ENCODE peak calls at places on chromosomes 13 and 19, in nine cellular contexts. One of them, this sample, is unnamed.

GRCh38 chr19:9835507-9835949 is 410 bp downstream of the PIN1 start:
- DNase-seq in stomach: no peak
- DNase-seq in tibial nerve: no peak
- DNase-seq in H1: no peak
- DNase-seq in K562: no peak
- DNase-seq in suprapubic skin: no peak
- DNase-seq in transverse colon: peak; percentile 20
- DNase-seq in GM12878: no peak
- DNase-seq in SK-N-SH: no peak
- DNase-seq in this sample: no peak

GRCh38 chr13:33347866-33348265 is 62.3 kb upstream of the STARD13 start:
- DNase-seq in SK-N-SH: no peak
- DNase-seq in transverse colon: no peak
- DNase-seq in stomach: no peak
- DNase-seq in K562: no peak
- DNase-seq in tibial nerve: no peak
- DNase-seq in GM12878: no peak
- DNase-seq in H1: no peak
- DNase-seq in suprapubic skin: no peak
- DNase-seq in this sample: no peak

GRCh38 chr13:76783798-76784197 is 102.4 kb downstream of the KCTD12 start:
- DNase-seq in suprapubic skin: no peak
- DNase-seq in stomach: no peak
- DNase-seq in tibial nerve: no peak
- DNase-seq in GM12878: no peak
- DNase-seq in H1: peak; percentile 3
- DNase-seq in SK-N-SH: no peak
- DNase-seq in K562: no peak
- DNase-seq in transverse colon: no peak
- DNase-seq in this sample: no peak

GRCh38 chr13:21777813-21778212 is 106.9 kb downstream of the FGF9 start:
- DNase-seq in tibial nerve: no peak
- DNase-seq in transverse colon: no peak
- DNase-seq in GM12878: no peak
- DNase-seq in stomach: no peak
- DNase-seq in suprapubic skin: no peak
- DNase-seq in H1: no peak
- DNase-seq in SK-N-SH: no peak
- DNase-seq in K562: no peak
- DNase-seq in this sample: no peak

GRCh38 chr13:29771247-29771646 is 79.2 kb downstream of the UBL3 start:
- DNase-seq in tibial nerve: no peak
- DNase-seq in H1: no peak
- DNase-seq in suprapubic skin: no peak
- DNase-seq in GM12878: no peak
- DNase-seq in SK-N-SH: peak; percentile 16
- DNase-seq in stomach: no peak
- DNase-seq in transverse colon: no peak
- DNase-seq in K562: no peak
- DNase-seq in this sample: no peak

GRCh38 chr13:93476175-93476574 is 249.6 kb downstream of the GPC6 start:
- DNase-seq in GM12878: no peak
- DNase-seq in suprapubic skin: no peak
- DNase-seq in stomach: no peak
- DNase-seq in H1: no peak
- DNase-seq in K562: no peak
- DNase-seq in tibial nerve: no peak
- DNase-seq in SK-N-SH: no peak
- DNase-seq in transverse colon: no peak
- DNase-seq in this sample: no peak

GRCh38 chr13:47564041-47564440 is 437.0 kb downstream of the SUCLA2 start:
- DNase-seq in K562: no peak
- DNase-seq in H1: peak; percentile 19
- DNase-seq in SK-N-SH: no peak
- DNase-seq in suprapubic skin: no peak
- DNase-seq in GM12878: no peak
- DNase-seq in stomach: no peak
- DNase-seq in transverse colon: no peak
- DNase-seq in tibial nerve: no peak
- DNase-seq in this sample: no peak

GRCh38 chr13:37598572-37598971 is at the start of gene POSTN:
- DNase-seq in GM12878: no peak
- DNase-seq in tibial nerve: no peak
- DNase-seq in SK-N-SH: no peak
- DNase-seq in stomach: no peak
- DNase-seq in transverse colon: no peak
- DNase-seq in H1: no peak
- DNase-seq in suprapubic skin: no peak
- DNase-seq in K562: no peak
- DNase-seq in this sample: no peak

GRCh38 chr19:49677232-49677881 is at the start of gene PRMT1:
- DNase-seq in tibial nerve: no peak
- DNase-seq in H1: no peak
- DNase-seq in K562: peak; percentile 85
- DNase-seq in stomach: no peak
- DNase-seq in transverse colon: peak; percentile 44
- DNase-seq in GM12878: no peak
- DNase-seq in SK-N-SH: peak; percentile 78
- DNase-seq in suprapubic skin: no peak
- DNase-seq in this sample: peak; percentile 60

GRCh38 chr13:41751277-41751676 is 209.6 kb downstream of the VWA8 start:
- DNase-seq in SK-N-SH: no peak
- DNase-seq in H1: no peak
- DNase-seq in tibial nerve: no peak
- DNase-seq in transverse colon: no peak
- DNase-seq in suprapubic skin: no peak
- DNase-seq in stomach: no peak
- DNase-seq in GM12878: no peak
- DNase-seq in K562: peak; percentile 33
- DNase-seq in this sample: peak; percentile 57

GRCh38 chr13:42066542-42066941 is 18.1 kb downstream of the DGKH start:
- DNase-seq in GM12878: no peak
- DNase-seq in transverse colon: no peak
- DNase-seq in tibial nerve: no peak
- DNase-seq in suprapubic skin: no peak
- DNase-seq in H1: no peak
- DNase-seq in SK-N-SH: no peak
- DNase-seq in stomach: no peak
- DNase-seq in K562: no peak
- DNase-seq in this sample: no peak

GRCh38 chr13:95494082-95494681 is 58.3 kb upstream of the CLDN10 start:
- DNase-seq in SK-N-SH: peak; percentile 62
- DNase-seq in K562: peak; percentile 59
- DNase-seq in H1: no peak
- DNase-seq in tibial nerve: no peak
- DNase-seq in transverse colon: no peak
- DNase-seq in GM12878: no peak
- DNase-seq in suprapubic skin: no peak
- DNase-seq in stomach: no peak
- DNase-seq in this sample: no peak

DNA sequence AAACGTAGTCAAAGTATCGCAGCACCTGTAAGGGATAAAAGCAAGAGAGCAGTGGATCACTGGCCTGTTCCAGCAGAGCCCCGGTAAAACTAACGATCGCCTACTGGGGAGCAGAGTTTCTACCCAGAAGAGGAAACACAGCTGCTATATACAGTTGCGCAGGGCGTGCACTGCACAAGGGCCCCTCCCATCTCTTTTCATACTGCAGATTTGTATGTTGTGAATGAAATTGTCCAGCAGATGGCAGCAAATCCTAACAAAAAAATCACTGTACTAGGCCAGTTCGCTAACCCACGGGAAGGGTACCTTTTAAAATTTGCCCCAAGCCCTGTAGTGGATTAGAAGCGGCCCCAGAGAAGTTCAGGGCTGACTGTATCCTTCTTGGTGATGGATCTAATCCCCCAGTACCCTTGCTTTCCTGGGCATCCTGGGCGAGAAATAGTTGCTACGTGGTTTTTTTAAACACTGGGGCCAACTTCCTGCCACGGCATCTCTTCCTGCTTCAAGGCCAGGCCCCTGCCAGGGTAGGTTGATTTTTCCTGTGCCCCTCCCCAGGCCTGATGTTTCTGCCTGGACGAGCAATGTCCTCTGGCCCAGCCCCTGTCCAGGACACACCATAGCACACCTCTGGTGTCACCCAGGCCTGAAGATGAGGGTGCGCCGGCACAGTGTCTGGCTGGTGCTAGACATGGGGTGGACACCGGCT is 127.0 kb downstream of the IER2 start:
- DNase-seq in K562: peak; percentile 80
- DNase-seq in suprapubic skin: no peak
- DNase-seq in SK-N-SH: peak; percentile 76
- DNase-seq in transverse colon: peak; percentile 58
- DNase-seq in GM12878: peak; percentile 71
- DNase-seq in tibial nerve: no peak
- DNase-seq in stomach: peak; percentile 55
- DNase-seq in H1: no peak
- DNase-seq in this sample: peak; percentile 18
- H3K27ac ChIP-seq in K562: no peak overlapping the region
- H3K27ac ChIP-seq in suprapubic skin: no peak overlapping the region
- H3K27ac ChIP-seq in SK-N-SH: no peak overlapping the region
- H3K27ac ChIP-seq in transverse colon: no peak overlapping the region
- H3K27ac ChIP-seq in GM12878: peak overlapping the region; percentile 24
- H3K27ac ChIP-seq in tibial nerve: no peak overlapping the region
- H3K27ac ChIP-seq in stomach: no peak overlapping the region
- H3K27ac ChIP-seq in H1: no peak overlapping the region
- H3K27ac ChIP-seq in this sample: no peak overlapping the region

GRCh38 chr13:107586216-107586615 is 629.1 kb downstream of the LIG4 start:
- DNase-seq in suprapubic skin: no peak
- DNase-seq in tibial nerve: no peak
- DNase-seq in stomach: no peak
- DNase-seq in K562: no peak
- DNase-seq in transverse colon: no peak
- DNase-seq in SK-N-SH: no peak
- DNase-seq in GM12878: no peak
- DNase-seq in H1: no peak
- DNase-seq in this sample: no peak

GRCh38 chr13:107581009-107581408 is 634.3 kb downstream of the LIG4 start:
- DNase-seq in GM12878: no peak
- DNase-seq in tibial nerve: no peak
- DNase-seq in K562: no peak
- DNase-seq in stomach: no peak
- DNase-seq in suprapubic skin: no peak
- DNase-seq in H1: no peak
- DNase-seq in SK-N-SH: no peak
- DNase-seq in transverse colon: no peak
- DNase-seq in this sample: no peak

GRCh38 chr13:107582171-107582570 is 633.2 kb downstream of the LIG4 start:
- DNase-seq in suprapubic skin: no peak
- DNase-seq in SK-N-SH: no peak
- DNase-seq in H1: no peak
- DNase-seq in transverse colon: no peak
- DNase-seq in GM12878: no peak
- DNase-seq in K562: no peak
- DNase-seq in tibial nerve: no peak
- DNase-seq in stomach: no peak
- DNase-seq in this sample: no peak

GRCh38 chr13:107587681-107588080 is 627.7 kb downstream of the LIG4 start:
- DNase-seq in SK-N-SH: no peak
- DNase-seq in suprapubic skin: no peak
- DNase-seq in stomach: no peak
- DNase-seq in GM12878: no peak
- DNase-seq in K562: no peak
- DNase-seq in transverse colon: no peak
- DNase-seq in tibial nerve: no peak
- DNase-seq in H1: no peak
- DNase-seq in this sample: no peak

DNA sequence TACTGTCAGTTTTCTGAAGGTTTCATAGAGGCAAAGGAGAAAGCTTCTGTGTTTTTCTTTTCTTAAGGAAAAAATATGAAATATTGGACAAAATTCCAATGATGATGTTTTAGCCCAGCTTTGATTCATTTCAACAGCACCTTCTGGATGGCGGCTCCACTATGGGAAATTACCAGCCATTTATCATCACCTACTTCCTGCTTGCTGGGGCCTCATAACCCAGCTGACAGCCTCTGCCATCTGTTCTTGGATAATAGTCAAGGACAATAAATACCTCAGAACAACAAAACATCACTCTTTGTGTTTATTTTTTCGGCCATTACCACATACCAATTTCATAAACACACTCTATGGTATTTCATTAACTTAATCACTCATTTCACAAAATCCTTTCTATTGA is 629.9 kb downstream of the LIG4 start:
- DNase-seq in stomach: no peak
- DNase-seq in transverse colon: no peak
- DNase-seq in H1: no peak
- DNase-seq in GM12878: no peak
- DNase-seq in K562: no peak
- DNase-seq in SK-N-SH: no peak
- DNase-seq in suprapubic skin: no peak
- DNase-seq in tibial nerve: no peak
- DNase-seq in this sample: no peak
- TF ChIP-seq EP300 in stomach: no peak
- TF ChIP-seq EP300 in transverse colon: no peak
- TF ChIP-seq EP300 in H1: no peak
- TF ChIP-seq EP300 in GM12878: no peak
- TF ChIP-seq EP300 in K562: no peak
- TF ChIP-seq EP300 in SK-N-SH: no peak
- TF ChIP-seq EP300 in suprapubic skin: no peak
- TF ChIP-seq EP300 in tibial nerve: no peak
- TF ChIP-seq EP300 in this sample: no peak

GRCh38 chr19:27674701-27675100 is 1538.2 kb downstream of the UQCRFS1 start:
- DNase-seq in H1: no peak
- DNase-seq in SK-N-SH: no peak
- DNase-seq in K562: no peak
- DNase-seq in stomach: peak; percentile 8
- DNase-seq in suprapubic skin: peak; percentile 50
- DNase-seq in GM12878: no peak
- DNase-seq in transverse colon: no peak
- DNase-seq in tibial nerve: no peak
- DNase-seq in this sample: no peak
- H3K9me3 ChIP-seq in H1: peaks cover 62% of the 10 kb centered on the region
- H3K9me3 ChIP-seq in SK-N-SH: no peaks in the 10 kb centered on the region
- H3K9me3 ChIP-seq in K562: no peaks in the 10 kb centered on the region
- H3K9me3 ChIP-seq in stomach: peaks cover 35% of the 10 kb centered on the region
- H3K9me3 ChIP-seq in suprapubic skin: peaks cover 20% of the 10 kb centered on the region
- H3K9me3 ChIP-seq in GM12878: no peaks in the 10 kb centered on the region
- H3K9me3 ChIP-seq in transverse colon: no peaks in the 10 kb centered on the region
- H3K9me3 ChIP-seq in tibial nerve: no peaks in the 10 kb centered on the region
- H3K9me3 ChIP-seq in this sample: no peaks in the 10 kb centered on the region

DNA sequence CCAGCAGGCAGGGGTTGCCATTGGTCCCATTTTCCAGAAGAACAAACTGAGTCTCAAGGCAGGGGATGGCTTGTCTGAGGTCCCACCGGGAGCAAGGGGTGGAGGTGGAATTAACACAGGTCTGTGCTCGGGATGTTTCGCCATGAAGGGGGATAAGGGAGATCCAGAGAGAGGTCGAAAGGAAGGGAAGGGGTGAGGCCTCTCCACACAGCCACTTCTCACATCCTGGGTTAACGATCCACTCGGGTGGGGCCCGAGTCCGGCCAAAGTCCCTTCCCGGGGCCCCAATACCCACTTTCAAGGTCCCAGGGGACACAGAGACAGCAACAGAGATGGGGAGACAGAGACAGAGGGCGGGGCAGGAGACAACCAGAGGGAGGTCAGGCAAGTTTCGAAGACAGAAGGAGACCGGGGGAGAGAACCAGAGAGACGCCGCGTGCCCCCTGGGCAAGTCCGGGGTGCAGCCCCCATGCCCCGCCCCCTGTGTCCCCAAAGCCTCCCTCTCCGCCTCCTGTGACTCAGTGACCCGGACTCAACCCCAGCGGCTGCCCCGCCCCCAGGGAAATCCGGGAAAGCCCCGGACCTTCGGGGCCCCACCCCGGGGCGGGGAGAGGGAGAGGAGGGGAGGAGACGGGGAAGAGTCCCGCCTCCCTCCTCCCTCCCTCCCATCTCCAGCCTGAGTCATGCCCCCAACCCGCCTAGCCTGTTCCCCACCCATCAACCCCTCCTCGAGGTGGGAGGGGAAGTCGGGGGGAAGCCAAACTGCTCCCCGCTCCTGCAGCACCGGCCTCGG is 1.4 kb upstream of the BCL3 start:
- DNase-seq in GM12878: peak; percentile 59
- DNase-seq in stomach: peak; percentile 93
- DNase-seq in H1: no peak
- DNase-seq in transverse colon: peak; percentile 97
- DNase-seq in suprapubic skin: peak; percentile 97
- DNase-seq in tibial nerve: peak; percentile 84
- DNase-seq in SK-N-SH: peak; percentile 84
- DNase-seq in K562: peak; percentile 95
- DNase-seq in this sample: peak; percentile 95
- H3K27ac ChIP-seq in GM12878: peak overlapping the region; percentile 92
- H3K27ac ChIP-seq in stomach: peak overlapping the region; percentile 98
- H3K27ac ChIP-seq in H1: no peak overlapping the region
- H3K27ac ChIP-seq in transverse colon: peak overlapping the region; percentile 96
- H3K27ac ChIP-seq in suprapubic skin: peak overlapping the region; percentile 96
- H3K27ac ChIP-seq in tibial nerve: peak overlapping the region; percentile 89
- H3K27ac ChIP-seq in SK-N-SH: peak overlapping the region; percentile 81
- H3K27ac ChIP-seq in K562: peak overlapping the region; percentile 58
- H3K27ac ChIP-seq in this sample: peak overlapping the region; percentile 83

This sample was measured in ovary.